ENCODE peak calls at places on chromosomes 13 and 19, in eight cellular contexts. One of them, this sample, is unnamed.

GRCh38 chr13:102817907-102818306 is 19.0 kb downstream of the BIVM start:
- DNase-seq in neuronal stem cell: no peak
- DNase-seq in neural progenitor cell: no peak
- DNase-seq in uterus: no peak
- DNase-seq in CD8-positive, alpha-beta memory T cell: no peak
- DNase-seq in body of pancreas: no peak
- DNase-seq in stomach: no peak
- DNase-seq in A673: peak; percentile 30
- DNase-seq in this sample: no peak

GRCh38 chr19:335072-335471 is 9.5 kb downstream of the MIER2 start:
- DNase-seq in neuronal stem cell: no peak
- DNase-seq in uterus: no peak
- DNase-seq in CD8-positive, alpha-beta memory T cell: no peak
- DNase-seq in stomach: no peak
- DNase-seq in neural progenitor cell: no peak
- DNase-seq in body of pancreas: no peak
- DNase-seq in A673: no peak
- DNase-seq in this sample: no peak

GRCh38 chr19:48403606-48404005 is 10.1 kb downstream of the GRIN2D start:
- DNase-seq in A673: peak; percentile 88
- DNase-seq in neuronal stem cell: no peak
- DNase-seq in body of pancreas: no peak
- DNase-seq in neural progenitor cell: peak; percentile 80
- DNase-seq in CD8-positive, alpha-beta memory T cell: peak; percentile 43
- DNase-seq in stomach: no peak
- DNase-seq in uterus: no peak
- DNase-seq in this sample: peak; percentile 55

GRCh38 chr19:41795031-41795461 is 1.3 kb upstream of the CEACAM3 start:
- DNase-seq in A673: peak; percentile 81
- DNase-seq in body of pancreas: peak; percentile 57
- DNase-seq in stomach: peak; percentile 65
- DNase-seq in neuronal stem cell: peak; percentile 30
- DNase-seq in neural progenitor cell: peak; percentile 57
- DNase-seq in uterus: no peak
- DNase-seq in CD8-positive, alpha-beta memory T cell: peak; percentile 36
- DNase-seq in this sample: peak; percentile 70

GRCh38 chr13:73598021-73598712 is 536.0 kb downstream of the KLF12 start:
- DNase-seq in CD8-positive, alpha-beta memory T cell: no peak
- DNase-seq in A673: no peak
- DNase-seq in stomach: no peak
- DNase-seq in uterus: no peak
- DNase-seq in neural progenitor cell: no peak
- DNase-seq in neuronal stem cell: no peak
- DNase-seq in body of pancreas: no peak
- DNase-seq in this sample: no peak

GRCh38 chr19:288911-289310 is 2.3 kb downstream of the PLPP2 start:
- DNase-seq in uterus: no peak
- DNase-seq in A673: no peak
- DNase-seq in stomach: peak; percentile 25
- DNase-seq in body of pancreas: no peak
- DNase-seq in CD8-positive, alpha-beta memory T cell: no peak
- DNase-seq in neuronal stem cell: no peak
- DNase-seq in neural progenitor cell: no peak
- DNase-seq in this sample: no peak

GRCh38 chr13:27712421-27712820 is 79.9 kb upstream of the GSX1 start:
- DNase-seq in body of pancreas: peak; percentile 33
- DNase-seq in neural progenitor cell: no peak
- DNase-seq in neuronal stem cell: no peak
- DNase-seq in uterus: no peak
- DNase-seq in CD8-positive, alpha-beta memory T cell: no peak
- DNase-seq in A673: peak; percentile 30
- DNase-seq in stomach: peak; percentile 42
- DNase-seq in this sample: no peak

GRCh38 chr13:112679932-112680677 is 9.7 kb upstream of the ATP11A start:
- DNase-seq in uterus: no peak
- DNase-seq in neuronal stem cell: no peak
- DNase-seq in neural progenitor cell: no peak
- DNase-seq in stomach: peak; percentile 24
- DNase-seq in CD8-positive, alpha-beta memory T cell: no peak
- DNase-seq in A673: no peak
- DNase-seq in body of pancreas: no peak
- DNase-seq in this sample: no peak

GRCh38 chr13:30431269-30431950 is 9.1 kb downstream of the UBE2L5 start:
- DNase-seq in uterus: no peak
- DNase-seq in A673: no peak
- DNase-seq in neural progenitor cell: no peak
- DNase-seq in body of pancreas: no peak
- DNase-seq in CD8-positive, alpha-beta memory T cell: no peak
- DNase-seq in neuronal stem cell: no peak
- DNase-seq in stomach: no peak
- DNase-seq in this sample: no peak

GRCh38 chr13:100274942-100275506 is 186.1 kb downstream of the PCCA start:
- DNase-seq in neuronal stem cell: no peak
- DNase-seq in CD8-positive, alpha-beta memory T cell: no peak
- DNase-seq in uterus: no peak
- DNase-seq in stomach: no peak
- DNase-seq in neural progenitor cell: no peak
- DNase-seq in body of pancreas: no peak
- DNase-seq in A673: no peak
- DNase-seq in this sample: no peak

GRCh38 chr13:31131470-31131961 is 30.2 kb downstream of the HSPH1 start:
- DNase-seq in body of pancreas: no peak
- DNase-seq in neuronal stem cell: no peak
- DNase-seq in neural progenitor cell: no peak
- DNase-seq in A673: no peak
- DNase-seq in uterus: no peak
- DNase-seq in stomach: no peak
- DNase-seq in CD8-positive, alpha-beta memory T cell: no peak
- DNase-seq in this sample: no peak

DNA sequence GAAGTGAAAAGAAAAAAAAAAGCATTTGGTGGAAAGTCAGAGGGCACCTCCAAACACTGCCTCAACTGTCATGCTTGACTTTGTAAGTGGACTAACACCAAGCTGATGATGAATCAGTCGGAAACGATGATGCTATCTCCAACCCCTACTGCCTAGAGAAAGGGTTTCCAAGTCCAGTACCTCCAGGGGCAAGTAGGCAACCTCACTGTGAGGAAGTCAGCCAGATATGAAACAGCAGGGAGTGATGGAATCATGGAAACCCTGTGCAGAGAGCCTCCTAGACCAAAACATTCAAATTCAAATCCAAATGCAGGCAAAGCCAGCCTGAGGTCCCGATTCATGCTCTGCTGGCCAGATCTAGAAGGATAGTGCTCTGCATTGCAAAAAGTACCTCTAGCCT is 100.9 kb upstream of the SERP2 start:
- DNase-seq in body of pancreas: no peak
- DNase-seq in stomach: no peak
- DNase-seq in CD8-positive, alpha-beta memory T cell: no peak
- DNase-seq in neuronal stem cell: no peak
- DNase-seq in uterus: no peak
- DNase-seq in A673: no peak
- DNase-seq in neural progenitor cell: no peak
- DNase-seq in this sample: no peak
- H3K4me1 ChIP-seq in body of pancreas: peaks cover under 1% of the 10 kb centered on the region
- H3K4me1 ChIP-seq in stomach: peaks cover 32% of the 10 kb centered on the region
- H3K4me1 ChIP-seq in CD8-positive, alpha-beta memory T cell: peaks cover 21% of the 10 kb centered on the region
- H3K4me1 ChIP-seq in neuronal stem cell: no peaks in the 10 kb centered on the region
- H3K4me1 ChIP-seq in uterus: peaks cover 10% of the 10 kb centered on the region
- H3K4me1 ChIP-seq in A673: no peaks in the 10 kb centered on the region
- H3K4me1 ChIP-seq in neural progenitor cell: no peaks in the 10 kb centered on the region
- H3K4me1 ChIP-seq in this sample: peaks cover 23% of the 10 kb centered on the region

GRCh38 chr19:16889429-16889882 is 657 bp downstream of the F2RL3 start:
- DNase-seq in neural progenitor cell: no peak
- DNase-seq in A673: no peak
- DNase-seq in CD8-positive, alpha-beta memory T cell: no peak
- DNase-seq in neuronal stem cell: no peak
- DNase-seq in uterus: no peak
- DNase-seq in body of pancreas: no peak
- DNase-seq in stomach: no peak
- DNase-seq in this sample: no peak
- H3K27ac ChIP-seq in neural progenitor cell: no peak overlapping the region
- H3K27ac ChIP-seq in A673: no peak overlapping the region
- H3K27ac ChIP-seq in CD8-positive, alpha-beta memory T cell: peak overlapping the region; percentile 84
- H3K27ac ChIP-seq in neuronal stem cell: no peak overlapping the region
- H3K27ac ChIP-seq in uterus: peak overlapping the region; percentile 57
- H3K27ac ChIP-seq in body of pancreas: no peak overlapping the region
- H3K27ac ChIP-seq in stomach: peak overlapping the region; percentile 79
- H3K27ac ChIP-seq in this sample: peak overlapping the region; percentile 46

GRCh38 chr13:104198811-104199210 is 1132.6 kb upstream of the SLC10A2 start:
- DNase-seq in A673: no peak
- DNase-seq in uterus: no peak
- DNase-seq in stomach: no peak
- DNase-seq in neuronal stem cell: no peak
- DNase-seq in CD8-positive, alpha-beta memory T cell: no peak
- DNase-seq in neural progenitor cell: no peak
- DNase-seq in body of pancreas: no peak
- DNase-seq in this sample: no peak

GRCh38 chr13:104206450-104207044 is 1140.3 kb upstream of the SLC10A2 start:
- DNase-seq in CD8-positive, alpha-beta memory T cell: no peak
- DNase-seq in neural progenitor cell: no peak
- DNase-seq in uterus: no peak
- DNase-seq in body of pancreas: peak; percentile 55
- DNase-seq in A673: no peak
- DNase-seq in neuronal stem cell: no peak
- DNase-seq in stomach: no peak
- DNase-seq in this sample: no peak

DNA sequence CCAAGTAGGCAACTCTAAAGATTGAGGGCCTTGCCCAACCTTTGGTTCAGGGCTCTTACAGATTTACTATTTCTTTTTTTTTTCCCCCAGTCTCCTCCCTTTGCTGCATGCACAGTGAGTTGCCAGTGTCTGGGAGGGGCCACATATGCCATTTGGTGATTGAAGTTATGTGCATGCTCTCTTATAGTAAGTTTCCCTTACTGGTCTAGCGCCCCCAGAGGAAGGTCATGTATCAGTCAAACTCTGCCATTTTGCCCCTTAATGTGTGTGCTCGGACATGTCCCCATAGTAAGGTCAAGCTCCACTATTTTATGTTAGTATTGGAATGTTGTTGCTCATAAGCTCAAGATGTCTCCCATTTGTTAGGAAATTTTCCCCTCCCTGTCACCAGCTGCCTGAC is 1138.0 kb upstream of the SLC10A2 start:
- DNase-seq in body of pancreas: no peak
- DNase-seq in CD8-positive, alpha-beta memory T cell: no peak
- DNase-seq in uterus: no peak
- DNase-seq in stomach: no peak
- DNase-seq in neural progenitor cell: no peak
- DNase-seq in A673: no peak
- DNase-seq in neuronal stem cell: no peak
- DNase-seq in this sample: no peak
- H3K4me1 ChIP-seq in body of pancreas: no peaks in the 10 kb centered on the region
- H3K4me1 ChIP-seq in CD8-positive, alpha-beta memory T cell: no peaks in the 10 kb centered on the region
- H3K4me1 ChIP-seq in uterus: no peaks in the 10 kb centered on the region
- H3K4me1 ChIP-seq in stomach: no peaks in the 10 kb centered on the region
- H3K4me1 ChIP-seq in neural progenitor cell: no peaks in the 10 kb centered on the region
- H3K4me1 ChIP-seq in A673: no peaks in the 10 kb centered on the region
- H3K4me1 ChIP-seq in neuronal stem cell: no peaks in the 10 kb centered on the region
- H3K4me1 ChIP-seq in this sample: no peaks in the 10 kb centered on the region

GRCh38 chr13:75877092-75877491 is 241.0 kb downstream of the LMO7 start:
- DNase-seq in neuronal stem cell: peak; percentile 8
- DNase-seq in uterus: no peak
- DNase-seq in neural progenitor cell: peak; percentile 35
- DNase-seq in stomach: no peak
- DNase-seq in CD8-positive, alpha-beta memory T cell: no peak
- DNase-seq in body of pancreas: no peak
- DNase-seq in A673: no peak
- DNase-seq in this sample: no peak
- H3K27ac ChIP-seq in neuronal stem cell: no peak overlapping the region
- H3K27ac ChIP-seq in uterus: no peak overlapping the region
- H3K27ac ChIP-seq in neural progenitor cell: no peak overlapping the region
- H3K27ac ChIP-seq in stomach: no peak overlapping the region
- H3K27ac ChIP-seq in CD8-positive, alpha-beta memory T cell: no peak overlapping the region
- H3K27ac ChIP-seq in body of pancreas: no peak overlapping the region
- H3K27ac ChIP-seq in A673: no peak overlapping the region
- H3K27ac ChIP-seq in this sample: no peak overlapping the region

DNA sequence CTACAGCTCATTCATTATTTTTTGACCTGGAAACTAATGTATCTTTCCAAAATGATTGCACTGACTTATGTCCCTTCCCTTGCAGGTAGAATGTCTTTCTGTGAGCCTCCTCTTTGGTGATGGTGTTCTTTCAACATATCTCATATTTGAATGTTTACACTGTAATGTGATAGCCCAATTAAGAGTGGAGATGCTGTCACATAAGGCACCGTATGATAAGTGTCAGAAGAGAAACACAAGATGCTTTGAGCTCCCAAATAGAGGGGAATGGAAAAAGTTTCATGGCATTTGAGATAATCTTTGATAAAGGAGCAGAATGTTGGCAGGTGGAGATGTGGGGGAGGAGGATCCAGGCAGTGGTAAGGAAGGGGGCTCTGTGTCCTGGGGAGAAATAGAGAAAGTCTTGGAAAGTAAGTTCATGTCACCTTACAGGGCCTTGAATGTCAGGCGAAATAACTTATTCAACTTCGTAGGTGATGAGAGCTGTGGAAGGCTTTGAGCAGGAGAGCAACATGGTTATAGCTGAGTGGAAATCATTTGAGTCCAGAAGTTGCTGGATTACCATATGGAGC is 10.2 kb upstream of the RNF113B start:
- DNase-seq in stomach: no peak
- DNase-seq in CD8-positive, alpha-beta memory T cell: no peak
- DNase-seq in uterus: no peak
- DNase-seq in A673: no peak
- DNase-seq in neural progenitor cell: no peak
- DNase-seq in neuronal stem cell: no peak
- DNase-seq in body of pancreas: no peak
- DNase-seq in this sample: no peak
- H3K4me1 ChIP-seq in stomach: peaks cover 22% of the 10 kb centered on the region
- H3K4me1 ChIP-seq in CD8-positive, alpha-beta memory T cell: no peaks in the 10 kb centered on the region
- H3K4me1 ChIP-seq in uterus: peaks cover 11% of the 10 kb centered on the region
- H3K4me1 ChIP-seq in A673: peaks cover 31% of the 10 kb centered on the region
- H3K4me1 ChIP-seq in neural progenitor cell: no peaks in the 10 kb centered on the region
- H3K4me1 ChIP-seq in neuronal stem cell: no peaks in the 10 kb centered on the region
- H3K4me1 ChIP-seq in body of pancreas: peaks cover 56% of the 10 kb centered on the region
- H3K4me1 ChIP-seq in this sample: peaks cover 10% of the 10 kb centered on the region

GRCh38 chr13:40167327-40167726 is 499.1 kb downstream of the FOXO1 start:
- DNase-seq in uterus: peak; percentile 80
- DNase-seq in A673: no peak
- DNase-seq in body of pancreas: no peak
- DNase-seq in stomach: no peak
- DNase-seq in neural progenitor cell: no peak
- DNase-seq in neuronal stem cell: no peak
- DNase-seq in CD8-positive, alpha-beta memory T cell: no peak
- DNase-seq in this sample: no peak
- H3K27ac ChIP-seq in uterus: peak overlapping the region; percentile 95
- H3K27ac ChIP-seq in A673: no peak overlapping the region
- H3K27ac ChIP-seq in body of pancreas: no peak overlapping the region
- H3K27ac ChIP-seq in stomach: no peak overlapping the region
- H3K27ac ChIP-seq in neural progenitor cell: no peak overlapping the region
- H3K27ac ChIP-seq in neuronal stem cell: no peak overlapping the region
- H3K27ac ChIP-seq in CD8-positive, alpha-beta memory T cell: no peak overlapping the region
- H3K27ac ChIP-seq in this sample: no peak overlapping the region